ENCODE peak calls at places on chromosomes 5 and 9, in nine cellular contexts. N is CD4-positive, alpha-beta memory T cell; T is CD8-positive, alpha-beta memory T cell; D is pancreas; M is GM23338; E is GM23248; S is colonic mucosa; P is cardiac muscle cell; J is neural progenitor cell. C is an unnamed sample.

GRCh38 chr5:142826741-142827492 is 56.7 kb downstream of the ARHGAP26 start:
- DNase-seq in P (peak; percentile 70), M (no peak), T (peak; percentile 8), E (peak; percentile 73), N (no peak), D (no peak), J (no peak), S (no peak), C (no peak)

GRCh38 chr5:131532016-131532640 is 102.9 kb downstream of the RAPGEF6 start:
- DNase-seq in E (no peak), T (no peak), N (peak; percentile 46), D (no peak), M (no peak), P (no peak), J (no peak), S (no peak), C (no peak)

GRCh38 chr5:64767959-64768357 is 533 bp downstream of the SREK1IP1 start:
- DNase-seq in E (peak; percentile 43), P (no peak), D (no peak), S (peak; percentile 33), M (peak; percentile 57), N (no peak), T (no peak), J (peak; percentile 32), C (no peak)

GRCh38 chr9:74951725-74952151 is 974 bp downstream of the C9orf40 start:
- DNase-seq in T (peak; percentile 30), D (peak; percentile 71), P (peak; percentile 39), N (no peak), S (peak; percentile 45), M (peak; percentile 59), E (peak; percentile 68), J (peak; percentile 58), C (peak; percentile 31)

GRCh38 chr5:157143127-157143959 is 678 bp upstream of the MED7 start:
- DNase-seq in N (no peak), M (peak; percentile 18), S (peak; percentile 59), T (peak; percentile 47), D (no peak), E (peak; percentile 75), P (peak; percentile 44), J (no peak), C (peak; percentile 62)

GRCh38 chr5:177523711-177524538 is 7.2 kb upstream of the DDX41 start:
- DNase-seq in E (no peak), P (no peak), T (no peak), D (peak; percentile 72), N (no peak), J (no peak), M (no peak), S (no peak), C (no peak)

GRCh38 chr9:69535296-69535832 is 136.8 kb downstream of the APBA1 start:
- DNase-seq in P (no peak), E (peak; percentile 25), D (no peak), N (no peak), M (peak; percentile 15), S (no peak), J (no peak), T (no peak), C (no peak)

GRCh38 chr5:36530249-36530648 is 76.2 kb upstream of the SLC1A3 start:
- DNase-seq in J (peak; percentile 16), S (no peak), N (no peak), T (no peak), M (no peak), E (peak; percentile 17), P (no peak), D (no peak), C (no peak)

GRCh38 chr5:172451771-172452197 is 2.5 kb downstream of the SH3PXD2B start:
- DNase-seq in M (peak; percentile 32), N (no peak), E (peak; percentile 83), J (no peak), P (peak; percentile 77), D (no peak), T (no peak), S (no peak), C (no peak)

GRCh38 chr5:58013542-58014258 is 446.2 kb downstream of the PLK2 start:
- DNase-seq in E (no peak), S (no peak), N (no peak), J (no peak), D (no peak), P (no peak), M (no peak), T (no peak), C (no peak)

GRCh38 chr5:43556857-43557593 is at the start of gene PAIP1:
- DNase-seq in T (peak; percentile 73), J (peak; percentile 93), S (peak; percentile 79), M (peak; percentile 87), E (peak; percentile 95), N (peak; percentile 89), P (peak; percentile 93), D (peak; percentile 94), C (peak; percentile 70)

GRCh38 chr5:147822686-147823491 is 8.6 kb downstream of the SPINK1 start:
- DNase-seq in P (peak; percentile 82), S (peak; percentile 50), D (no peak), T (peak; percentile 18), N (peak; percentile 64), E (peak; percentile 70), J (peak; percentile 73), M (peak; percentile 88), C (no peak)

GRCh38 chr5:74633710-74634109 is 6.8 kb downstream of the ENC1 start:
- DNase-seq in J (no peak), P (no peak), E (no peak), T (no peak), S (no peak), N (no peak), M (no peak), D (no peak), C (no peak)

GRCh38 chr9:114345493-114346065 is 15.9 kb downstream of the ORM2 start:
- DNase-seq in P (no peak), D (no peak), E (no peak), S (no peak), N (no peak), T (no peak), J (no peak), M (no peak), C (no peak)
- H3K36me3 ChIP-seq in P (peaks cover 43% of the 10 kb centered on the region), D (no peaks in the 10 kb centered on the region), E (peaks cover 23% of the 10 kb centered on the region), S (peaks cover 34% of the 10 kb centered on the region), N (peaks cover 93% of the 10 kb centered on the region), T (peaks cover 92% of the 10 kb centered on the region), J (no peaks in the 10 kb centered on the region), M (peaks cover 19% of the 10 kb centered on the region), C (peaks cover 90% of the 10 kb centered on the region)

DNA sequence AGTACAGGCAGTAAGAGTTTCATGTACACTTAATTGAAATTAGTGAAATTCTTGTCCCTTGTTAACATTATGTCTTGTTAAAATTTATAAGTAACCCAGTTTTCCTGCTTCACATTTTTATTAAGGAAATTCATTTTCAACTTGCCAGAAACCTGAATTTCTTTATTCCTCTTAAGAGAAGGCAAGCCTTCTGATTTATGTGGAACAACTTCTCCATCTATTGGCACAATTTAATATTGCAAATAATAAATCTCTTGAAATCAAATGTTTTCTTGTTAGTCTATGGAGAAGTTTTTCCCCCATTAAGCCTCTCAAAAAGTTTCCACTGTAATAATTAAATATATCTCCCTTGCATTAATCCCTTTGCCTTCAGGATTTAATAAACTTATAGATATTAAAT is 33.8 kb upstream of the ACO1 start:
- DNase-seq in E (peak; percentile 22), S (no peak), D (no peak), J (no peak), T (no peak), M (peak; percentile 53), N (peak; percentile 12), P (peak; percentile 55), C (no peak)
- H3K27ac ChIP-seq in E (no peak overlapping the region), S (no peak overlapping the region), D (no peak overlapping the region), J (no peak overlapping the region), T (no peak overlapping the region), M (no peak overlapping the region), N (no peak overlapping the region), P (no peak overlapping the region), C (no peak overlapping the region)

GRCh38 chr5:158881076-158881880 is 218.4 kb downstream of the EBF1 start:
- DNase-seq in P (no peak), T (no peak), E (no peak), N (no peak), M (no peak), S (no peak), J (peak; percentile 33), D (no peak), C (no peak)

GRCh38 chr5:158882236-158882635 is 217.5 kb downstream of the EBF1 start:
- DNase-seq in J (no peak), M (no peak), T (no peak), E (no peak), N (no peak), D (no peak), P (no peak), S (no peak), C (no peak)

GRCh38 chr5:158882660-158883059 is 217.1 kb downstream of the EBF1 start:
- DNase-seq in T (no peak), E (no peak), D (no peak), J (no peak), P (no peak), N (no peak), M (no peak), S (no peak), C (no peak)

GRCh38 chr5:158884827-158885512 is 214.7 kb downstream of the EBF1 start:
- DNase-seq in N (no peak), E (no peak), D (no peak), T (no peak), M (no peak), J (no peak), S (no peak), P (no peak), C (no peak)

DNA sequence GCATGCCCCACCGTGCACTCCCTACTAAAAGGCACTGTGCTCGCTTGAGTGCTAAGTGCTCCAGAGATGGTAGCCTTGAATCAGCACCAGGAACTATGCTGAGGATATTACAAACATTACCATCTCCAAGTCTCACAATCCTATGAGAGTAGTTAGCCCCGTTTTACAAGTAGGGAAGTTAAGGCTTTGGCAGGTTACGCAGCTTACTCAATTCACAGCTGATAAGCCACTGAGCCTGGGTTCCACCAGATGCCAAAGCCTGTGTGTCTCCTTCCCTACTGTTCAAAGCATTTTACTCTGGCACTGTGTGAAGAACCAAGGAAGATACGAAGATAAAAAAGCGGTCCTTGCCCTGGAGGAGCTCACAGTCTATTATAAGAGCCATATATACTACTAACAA is 216.2 kb downstream of the EBF1 start:
- DNase-seq in E (no peak), D (no peak), S (no peak), M (no peak), P (no peak), N (no peak), J (no peak), T (no peak), C (no peak)
- H3K4me1 ChIP-seq in E (peaks cover 12% of the 10 kb centered on the region), D (no peaks in the 10 kb centered on the region), S (no peaks in the 10 kb centered on the region), M (peaks cover 26% of the 10 kb centered on the region), P (peaks cover 15% of the 10 kb centered on the region), N (no peaks in the 10 kb centered on the region), J (peaks cover 12% of the 10 kb centered on the region), T (no peaks in the 10 kb centered on the region), C (no peaks in the 10 kb centered on the region)

DNA sequence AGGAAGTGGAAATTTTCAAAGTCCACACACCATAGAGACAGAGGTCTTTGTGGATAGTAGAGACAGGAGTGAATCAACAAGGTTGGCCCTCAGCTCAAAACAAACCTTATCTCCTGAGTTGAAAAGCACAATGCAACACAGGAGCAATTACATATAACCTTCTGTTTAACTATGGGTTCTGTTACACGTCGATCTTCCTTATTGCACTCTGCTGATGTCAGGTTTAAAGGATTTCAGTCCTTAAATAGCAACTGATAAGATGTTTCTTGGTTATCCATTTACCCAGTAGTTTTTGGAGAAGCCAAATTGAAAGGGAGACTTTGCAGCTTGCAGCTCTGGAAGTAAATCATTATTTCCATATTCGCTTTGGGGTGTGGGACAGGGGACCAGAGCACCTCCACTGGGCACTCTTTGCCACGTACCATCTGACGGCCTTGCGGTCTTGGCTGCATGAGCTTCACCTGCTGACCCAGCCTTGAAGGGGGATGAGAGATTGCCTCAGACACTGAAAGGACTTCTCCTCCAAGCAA is 56.0 kb upstream of the ZNF622 start:
- DNase-seq in N (no peak), S (peak; percentile 56), D (no peak), J (no peak), P (no peak), E (no peak), T (no peak), M (no peak), C (no peak)
- H3K36me3 ChIP-seq in N (no peaks in the 10 kb centered on the region), S (no peaks in the 10 kb centered on the region), D (no peaks in the 10 kb centered on the region), J (no peaks in the 10 kb centered on the region), P (no peaks in the 10 kb centered on the region), E (no peaks in the 10 kb centered on the region), T (no peaks in the 10 kb centered on the region), M (no peaks in the 10 kb centered on the region), C (no peaks in the 10 kb centered on the region)

C was measured in CD8-positive, alpha-beta T cell.